ENCODE peak calls at places on chromosomes 12 and 14, in four cellular contexts. I is AG09309, S is foreskin fibroblast, A is fibroblast of mammary gland. Z is an unnamed sample.

GRCh38 chr12:57624441-57625220 is 8.4 kb downstream of the B4GALNT1 start:
- DNase-seq in I (no peak), S (no peak), A (no peak), Z (no peak)

GRCh38 chr12:211142-211465 is 2.9 kb downstream of the SLC6A12 start:
- DNase-seq in I (no peak), S (no peak), A (no peak), Z (no peak)

GRCh38 chr14:24392327-24393098 is 6.3 kb upstream of the NYNRIN start:
- DNase-seq in I (no peak), S (peak), A (peak), Z (peak)

GRCh38 chr12:123854232-123854631 is 92.1 kb downstream of the DNAH10 start:
- DNase-seq in I (no peak), S (no peak), A (no peak), Z (no peak)

GRCh38 chr14:80862983-80863382 is 78.6 kb downstream of the CEP128 start:
- DNase-seq in I (no peak), S (no peak), A (no peak), Z (no peak)

GRCh38 chr14:84128025-84128424 is 1401.9 kb upstream of the FLRT2 start:
- DNase-seq in I (no peak), S (no peak), A (no peak), Z (no peak)

GRCh38 chr12:54824402-54824801 is 29.9 kb upstream of the MUCL1 start:
- DNase-seq in I (no peak), S (no peak), A (no peak), Z (no peak)

GRCh38 chr12:47779943-47780504 is 7.0 kb downstream of the SLC48A1 start:
- DNase-seq in I (no peak), S (no peak), A (no peak), Z (no peak)

GRCh38 chr12:92290881-92291280 is 145.2 kb upstream of the BTG1 start:
- DNase-seq in I (no peak), S (no peak), A (peak), Z (no peak)

GRCh38 chr14:59137256-59137655 is 51.2 kb upstream of the DAAM1 start:
- DNase-seq in I (no peak), S (no peak), A (no peak), Z (no peak)

GRCh38 chr12:46472893-46473633 is 100.5 kb upstream of the SLC38A2 start:
- DNase-seq in I (no peak), S (peak), A (peak), Z (no peak)

GRCh38 chr12:76312314-76312713 is 35.9 kb downstream of the BBS10 start:
- DNase-seq in I (no peak), S (no peak), A (peak), Z (no peak)

GRCh38 chr14:59359451-59360124 is 105.6 kb downstream of the GPR135 start:
- DNase-seq in I (no peak), S (no peak), A (no peak), Z (no peak)

GRCh38 chr14:63848890-63849289 is 3.9 kb upstream of the SYNE2 start:
- DNase-seq in I (no peak), S (no peak), A (no peak), Z (no peak)

GRCh38 chr14:92680781-92681650 is 67.4 kb downstream of the LGMN start:
- DNase-seq in I (peak), S (peak), A (peak), Z (no peak)

GRCh38 chr12:117692512-117692911 is 276.3 kb downstream of the KSR2 start:
- DNase-seq in I (no peak), S (no peak), A (no peak), Z (no peak)

GRCh38 chr14:35992816-35993511 is 166.8 kb downstream of the BRMS1L start:
- DNase-seq in I (no peak), S (no peak), A (no peak), Z (no peak)

GRCh38 chr14:71005076-71005475 is 97.8 kb downstream of the PCNX1 start:
- DNase-seq in I (no peak), S (no peak), A (no peak), Z (no peak)

GRCh38 chr14:34069854-34070582 is 119.1 kb upstream of the EGLN3 start:
- DNase-seq in I (no peak), S (no peak), A (no peak), Z (no peak)

GRCh38 chr12:13941258-13942249 is 39.8 kb downstream of the GRIN2B start:
- DNase-seq in I (no peak), S (peak), A (peak), Z (peak)
- H3K4me3 ChIP-seq in I (no peak), S (no peak), A (no peak), Z (no peak)

GRCh38 chr12:19683178-19683927 is 244.1 kb downstream of the AEBP2 start:
- DNase-seq in I (peak), S (peak), A (peak), Z (peak)
- H3K4me3 ChIP-seq in I (peak), S (no peak), A (no peak), Z (no peak)

GRCh38 chr14:62661818-62662217 is 383.4 kb downstream of the KCNH5 start:
- DNase-seq in I (no peak), S (no peak), A (peak), Z (no peak)
- H3K4me3 ChIP-seq in I (no peak), S (no peak), A (no peak), Z (no peak)

DNA sequence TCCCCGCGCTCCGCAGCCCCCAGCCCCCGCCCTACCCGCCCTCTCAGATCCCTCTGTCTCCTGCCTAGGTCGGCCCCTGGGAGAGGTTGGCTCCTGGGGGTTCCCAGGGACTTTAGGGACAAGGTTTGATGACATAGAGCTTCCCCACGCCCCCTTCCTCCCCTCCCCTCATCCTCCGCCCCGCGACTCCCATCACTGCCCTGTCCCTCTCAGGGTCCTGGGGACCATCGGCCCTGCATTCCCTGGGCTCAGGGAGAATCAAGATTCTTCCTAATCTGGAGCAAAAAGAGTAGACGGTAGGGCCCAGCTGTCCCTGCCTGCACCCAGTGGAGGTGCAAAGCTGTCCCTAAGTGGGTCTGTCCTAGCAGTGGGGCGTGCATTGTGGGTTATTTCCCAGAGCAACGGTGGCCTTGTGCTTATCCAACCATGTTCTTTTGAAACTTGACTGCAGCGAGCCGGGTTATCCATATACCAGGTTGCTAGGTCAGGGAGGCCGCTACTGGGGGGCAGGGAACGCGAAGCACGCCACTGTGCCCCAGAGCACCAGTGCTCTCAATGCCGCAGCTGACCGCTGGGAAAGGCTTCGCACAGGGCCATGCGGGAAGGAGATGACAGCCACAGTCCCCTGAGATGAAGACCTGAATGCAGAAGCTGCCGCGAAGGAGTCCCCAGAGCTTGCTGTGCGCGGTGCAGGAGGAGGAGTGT is 124.4 kb upstream of the PRMT8 start:
- DNase-seq in I (no peak), S (no peak), A (no peak), Z (no peak)
- H3K4me3 ChIP-seq in I (no peak), S (no peak), A (no peak), Z (no peak)

DNA sequence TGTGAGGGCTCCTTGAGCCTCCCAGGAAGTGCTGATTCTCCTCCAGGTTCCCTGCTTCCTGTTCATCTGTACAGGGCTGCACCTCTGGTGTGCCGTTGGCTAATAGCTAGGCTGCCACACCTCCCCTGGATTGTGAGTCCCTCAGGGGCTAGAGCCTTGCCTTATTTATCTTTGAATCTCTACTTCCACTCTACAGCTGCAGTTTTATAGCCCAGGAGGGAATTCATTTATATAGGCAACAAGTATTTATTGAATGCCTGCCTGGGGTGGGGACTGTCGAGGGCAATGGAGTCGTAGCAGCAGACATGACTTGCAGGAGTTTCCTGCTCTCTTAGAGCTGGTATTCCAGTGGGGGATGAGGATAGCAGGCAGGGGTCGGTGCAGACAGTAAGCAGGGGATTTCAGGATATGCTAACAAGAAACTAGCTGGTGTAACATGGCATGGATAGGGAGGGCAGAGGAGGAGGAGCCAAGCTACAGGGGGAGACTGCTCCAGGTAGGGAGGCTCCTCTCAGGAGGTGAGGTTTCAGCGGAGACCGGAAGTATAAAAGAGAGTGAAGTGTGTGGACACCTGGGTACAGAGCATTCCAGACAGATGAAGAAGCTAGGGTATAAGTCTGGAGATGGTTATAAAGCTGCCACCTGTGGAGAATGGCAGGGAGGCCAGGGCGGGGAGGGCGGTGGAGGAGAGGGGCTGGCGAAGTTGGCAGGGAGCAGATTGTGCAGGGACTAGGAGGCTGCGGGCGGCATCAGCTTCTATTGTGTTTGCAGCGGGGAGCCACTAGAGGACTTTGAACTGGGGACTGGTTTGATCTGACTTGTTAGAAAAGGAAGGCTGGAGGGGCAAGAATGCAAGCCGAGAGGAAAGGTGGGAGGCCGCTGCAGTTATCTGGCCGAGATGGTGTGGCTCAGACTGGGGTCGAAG is 17.2 kb downstream of the USP30 start:
- DNase-seq in I (no peak), S (no peak), A (no peak), Z (no peak)
- H3K4me3 ChIP-seq in I (no peak), S (no peak), A (no peak), Z (no peak)

GRCh38 chr14:65301862-65302539 is 110.5 kb upstream of the FUT8 start:
- DNase-seq in I (no peak), S (no peak), A (no peak), Z (no peak)

GRCh38 chr14:65303185-65303901 is 109.2 kb upstream of the FUT8 start:
- DNase-seq in I (no peak), S (no peak), A (no peak), Z (no peak)

GRCh38 chr14:65303902-65304222 is 108.7 kb upstream of the FUT8 start:
- DNase-seq in I (no peak), S (no peak), A (no peak), Z (no peak)

GRCh38 chr14:65304239-65304638 is 108.3 kb upstream of the FUT8 start:
- DNase-seq in I (no peak), S (no peak), A (no peak), Z (no peak)

DNA sequence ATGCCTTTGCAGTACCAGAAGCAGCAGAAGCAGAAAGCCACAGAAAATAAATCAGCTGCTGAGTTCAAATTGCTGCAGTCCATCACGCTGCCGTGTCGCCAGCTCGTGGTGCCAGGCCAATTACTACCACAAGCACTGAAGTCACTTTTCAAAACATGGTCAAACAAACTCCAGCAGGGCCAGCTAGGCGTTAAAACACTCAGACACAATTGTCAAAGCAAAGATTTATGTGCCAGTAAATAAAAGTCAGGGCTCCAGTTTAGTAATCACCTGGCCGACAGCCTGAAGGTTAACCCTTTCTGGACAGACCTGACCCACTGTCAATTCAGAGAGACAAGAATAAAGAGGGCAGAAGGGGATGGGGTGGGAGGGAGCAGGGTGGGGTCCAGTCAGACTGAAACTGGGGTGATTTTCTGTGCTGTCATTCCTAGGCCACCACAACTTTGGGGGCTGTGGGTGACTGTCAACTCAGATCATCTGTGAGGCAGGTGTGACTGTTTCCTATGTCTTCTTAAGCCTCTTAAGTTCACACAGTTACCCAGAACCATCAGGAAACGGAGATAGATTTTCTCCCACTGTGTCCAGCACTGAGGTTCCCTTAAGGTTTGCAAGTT is 109.9 kb upstream of the FUT8 start:
- DNase-seq in I (no peak), S (no peak), A (no peak), Z (no peak)
- H3K4me3 ChIP-seq in I (no peak), S (no peak), A (no peak), Z (no peak)

GRCh38 chr12:52233462-52234141 is 559 bp downstream of the KRT7 start:
- DNase-seq in I (no peak), S (no peak), A (no peak), Z (no peak)
- H3K4me3 ChIP-seq in I (no peak), S (no peak), A (no peak), Z (no peak)